ENCODE peak calls at places on chromosomes 13 and 19, in seven cellular contexts. T, Y, P, D, K, H and B are unnamed samples.

GRCh38 chr13:37143901-37144300 is 38.4 kb upstream of the CSNK1A1L start:
- DNase-seq in T (no peak), Y (no peak), P (no peak), D (no peak), K (no peak), H (no peak), B (no peak)

GRCh38 chr19:5936308-5936980 is 22.4 kb downstream of the CAPS start:
- DNase-seq in T (no peak), Y (no peak), P (no peak), D (no peak), K (no peak), H (no peak), B (no peak)

GRCh38 chr19:8046569-8047165 is 5.9 kb upstream of the CCL25 start:
- DNase-seq in T (no peak), Y (no peak), P (no peak), D (no peak), K (no peak), H (no peak), B (peak)

GRCh38 chr13:36619535-36619934 is 54.3 kb upstream of the SERTM1 start:
- DNase-seq in T (no peak), Y (no peak), P (no peak), D (no peak), K (no peak), H (no peak), B (no peak)

GRCh38 chr19:55082023-55082851 is 6.6 kb downstream of the EPS8L1 start:
- DNase-seq in T (peak), Y (no peak), P (no peak), D (peak), K (peak), H (no peak), B (no peak)

GRCh38 chr13:112959701-112960542 is 9.1 kb upstream of the MCF2L start:
- DNase-seq in T (no peak), Y (no peak), P (no peak), D (no peak), K (no peak), H (no peak), B (no peak)

GRCh38 chr13:40084934-40085333 is 429.5 kb downstream of the COG6 start:
- DNase-seq in T (no peak), Y (no peak), P (no peak), D (no peak), K (no peak), H (no peak), B (no peak)

GRCh38 chr13:60646600-60646999 is 249.6 kb downstream of the TDRD3 start:
- DNase-seq in T (no peak), Y (no peak), P (no peak), D (no peak), K (no peak), H (no peak), B (no peak)

GRCh38 chr13:46172531-46172991 is 9.4 kb downstream of the LCP1 start:
- DNase-seq in T (no peak), Y (no peak), P (no peak), D (no peak), K (no peak), H (no peak), B (no peak)
- TF ChIP-seq JUND in T (no peak), Y (no peak), P (no peak), D (no peak), K (no peak), H (no peak), B (no peak)

GRCh38 chr19:39407394-39407643 is 672 bp downstream of the ZFP36 start:
- DNase-seq in T (no peak), Y (no peak), P (no peak), D (no peak), K (no peak), H (no peak), B (no peak)

GRCh38 chr19:39408392-39409206 is 2.0 kb downstream of the ZFP36 start:
- DNase-seq in T (no peak), Y (peak), P (no peak), D (peak), K (no peak), H (no peak), B (peak)

GRCh38 chr19:39406656-39407393 is at the start of gene ZFP36:
- DNase-seq in T (peak), Y (peak), P (peak), D (peak), K (peak), H (no peak), B (peak)

GRCh38 chr19:39409207-39409885 is 2.7 kb downstream of the ZFP36 start:
- DNase-seq in T (peak), Y (peak), P (peak), D (peak), K (peak), H (no peak), B (peak)

DNA sequence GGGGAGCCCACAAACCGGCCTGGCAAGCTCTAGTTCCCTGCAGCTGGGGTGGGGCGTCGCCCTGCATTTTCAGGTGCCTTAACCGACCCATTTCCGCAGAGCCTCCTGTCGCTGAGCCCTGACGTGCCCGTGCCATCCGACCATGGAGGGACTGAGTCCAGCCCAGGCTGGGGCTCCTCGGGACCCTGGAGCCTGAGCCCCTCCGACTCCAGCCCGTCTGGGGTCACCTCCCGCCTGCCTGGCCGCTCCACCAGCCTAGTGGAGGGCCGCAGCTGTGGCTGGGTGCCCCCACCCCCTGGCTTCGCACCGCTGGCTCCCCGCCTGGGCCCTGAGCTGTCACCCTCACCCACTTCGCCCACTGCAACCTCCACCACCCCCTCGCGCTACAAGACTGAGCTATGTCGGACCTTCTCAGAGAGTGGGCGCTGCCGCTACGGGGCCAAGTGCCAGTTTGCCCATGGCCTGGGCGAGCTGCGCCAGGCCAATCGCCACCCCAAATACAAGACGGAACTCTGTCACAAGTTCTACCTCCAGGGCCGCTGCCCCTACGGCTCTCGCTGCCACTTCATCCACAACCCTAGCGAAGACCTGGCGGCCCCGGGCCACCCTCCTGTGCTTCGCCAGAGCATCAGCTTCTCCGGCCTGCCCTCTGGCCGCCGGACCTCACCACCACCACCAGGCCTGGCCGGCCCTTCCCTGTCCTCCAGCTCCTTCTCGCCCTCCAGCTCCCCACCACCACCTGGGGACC is 1.2 kb downstream of the ZFP36 start:
- DNase-seq in T (peak), Y (no peak), P (no peak), D (peak), K (no peak), H (no peak), B (no peak)
- TF ChIP-seq JUND in T (no peak), Y (no peak), P (no peak), D (no peak), K (no peak), H (no peak), B (no peak)

DNA sequence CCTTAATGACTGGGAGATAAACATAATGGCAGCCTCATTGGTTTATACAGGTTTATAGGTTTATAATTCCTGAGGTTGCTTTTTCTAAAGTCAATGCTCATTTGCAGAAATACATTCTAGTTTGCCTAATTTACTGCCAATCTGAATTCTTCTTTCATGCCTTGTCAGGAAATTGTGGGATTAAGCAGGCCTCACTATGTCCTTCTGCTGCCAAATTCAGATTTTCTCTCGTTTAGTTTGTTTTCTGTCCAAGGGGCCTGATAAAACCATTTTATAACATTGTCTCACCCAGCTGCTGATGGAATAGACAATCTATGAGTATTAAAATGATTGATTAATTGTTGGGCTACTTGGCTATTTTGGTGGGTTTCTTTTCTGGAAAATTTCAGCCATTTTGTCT is 42.4 kb upstream of the OBI1 start:
- DNase-seq in T (no peak), Y (no peak), P (no peak), D (no peak), K (no peak), H (no peak), B (no peak)
- TF ChIP-seq JUND in T (no peak), Y (no peak), P (no peak), D (no peak), K (no peak), H (no peak), B (no peak)

GRCh38 chr19:15962319-15962718 is 13.5 kb downstream of the OR10H4 start:
- DNase-seq in T (peak), Y (no peak), P (no peak), D (no peak), K (no peak), H (no peak), B (no peak)
- TF ChIP-seq JUND in T (no peak), Y (no peak), P (no peak), D (no peak), K (no peak), H (no peak), B (no peak)

DNA sequence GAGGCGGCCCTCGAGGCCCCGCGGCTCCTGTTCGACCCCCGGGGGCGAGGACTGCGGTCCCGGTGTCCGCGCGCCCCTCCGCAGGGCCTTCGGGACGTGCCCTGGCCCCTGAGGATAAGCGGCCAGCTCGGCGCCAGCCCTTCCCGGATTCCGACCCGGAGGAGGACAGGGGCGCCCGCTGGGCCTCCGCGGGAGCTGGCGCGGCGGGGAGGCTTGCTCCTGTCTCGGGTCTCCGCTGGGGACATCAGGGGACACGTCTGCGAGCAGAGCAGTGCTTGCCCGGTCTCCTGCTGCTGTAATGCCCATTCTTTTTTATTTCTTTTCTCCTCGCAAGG is 828 bp downstream of the B3GLCT start:
- DNase-seq in T (peak), Y (no peak), P (peak), D (peak), K (no peak), H (no peak), B (peak)
- TF ChIP-seq JUND in T (no peak), Y (no peak), P (no peak), D (no peak), K (no peak), H (no peak), B (no peak)

GRCh38 chr19:13302521-13303270 is 152.5 kb downstream of the IER2 start:
- DNase-seq in T (no peak), Y (no peak), P (no peak), D (no peak), K (no peak), H (no peak), B (peak)
- TF ChIP-seq JUND in T (no peak), Y (no peak), P (no peak), D (no peak), K (no peak), H (no peak), B (no peak)